ENCODE peak calls at places on chromosomes 2 and 18, in seven cellular contexts. Y, L, X, O, K, I and Q are unnamed samples.
A peak's percentile ranks its signal among the peaks of the same experiment; 100 is the strongest.

GRCh38 chr18:8609711-8610441 is 639 bp downstream of the RAB12 start:
- DNase-seq in O (no peak), I (no peak), K (no peak), Y (no peak), L (no peak), X (peak; percentile 14), Q (no peak)

GRCh38 chr2:60936757-60937156 is 55.4 kb downstream of the REL start:
- DNase-seq in Y (no peak), X (no peak), O (no peak), L (no peak), K (no peak), I (no peak), Q (no peak)

GRCh38 chr2:8076453-8077284 is 605.2 kb upstream of the ID2 start:
- DNase-seq in Y (no peak), I (no peak), L (no peak), X (no peak), K (no peak), O (peak; percentile 32), Q (no peak)

GRCh38 chr2:28869494-28870145 is 489 bp downstream of the TRMT61B start:
- DNase-seq in K (no peak), X (no peak), Y (no peak), L (no peak), I (no peak), O (peak; percentile 41), Q (no peak)

GRCh38 chr2:18829976-18830375 is 240.6 kb upstream of the NT5C1B start:
- DNase-seq in I (no peak), X (no peak), L (no peak), Y (no peak), O (no peak), K (no peak), Q (no peak)

GRCh38 chr18:58361212-58361611 is 267.7 kb downstream of the ALPK2 start:
- DNase-seq in K (no peak), Y (no peak), O (no peak), X (no peak), L (no peak), I (no peak), Q (no peak)

GRCh38 chr2:130882111-130882510 is 45.4 kb downstream of the ARHGEF4 start:
- DNase-seq in I (peak; percentile 14), O (no peak), X (no peak), Y (no peak), K (peak; percentile 71), L (no peak), Q (no peak)

GRCh38 chr18:48777737-48778111 is 173.0 kb downstream of the SMAD7 start:
- DNase-seq in O (no peak), K (peak; percentile 57), I (no peak), X (no peak), Y (no peak), L (no peak), Q (no peak)

GRCh38 chr2:17813742-17814458 is 2.4 kb upstream of the MSGN1 start:
- DNase-seq in I (no peak), X (no peak), Y (no peak), O (peak; percentile 67), K (no peak), L (peak; percentile 13), Q (no peak)

GRCh38 chr2:6073260-6074141 is 381.3 kb downstream of the SOX11 start:
- DNase-seq in L (no peak), X (no peak), O (no peak), Y (no peak), I (peak; percentile 35), K (no peak), Q (no peak)

GRCh38 chr2:208489687-208490086 is 83.1 kb downstream of the PTH2R start:
- DNase-seq in Y (no peak), O (no peak), L (no peak), I (no peak), K (no peak), X (no peak), Q (no peak)

GRCh38 chr2:28606986-28607441 is 111.2 kb downstream of the PLB1 start:
- DNase-seq in O (no peak), K (no peak), X (no peak), I (no peak), L (no peak), Y (no peak), Q (no peak)

GRCh38 chr18:39752351-39752750 is 2186.8 kb upstream of the CELF4 start:
- DNase-seq in L (no peak), K (no peak), Y (no peak), X (no peak), I (no peak), O (no peak), Q (no peak)

GRCh38 chr2:45259144-45259543 is 249.9 kb upstream of the SIX2 start:
- DNase-seq in K (no peak), X (no peak), Y (no peak), I (no peak), O (no peak), L (no peak), Q (no peak)

GRCh38 chr2:128091691-128092050 is 671 bp downstream of the UGGT1 start:
- DNase-seq in K (peak; percentile 34), X (peak; percentile 5), O (peak; percentile 21), L (no peak), I (no peak), Y (no peak), Q (no peak)

GRCh38 chr18:8373486-8373885 is 235.8 kb upstream of the RAB12 start:
- DNase-seq in X (no peak), K (peak; percentile 82), L (no peak), O (no peak), Y (no peak), I (no peak), Q (no peak)

GRCh38 chr2:240604939-240605716 is 18.6 kb downstream of the CAPN10 start:
- DNase-seq in Y (no peak), K (no peak), O (no peak), I (no peak), X (no peak), L (no peak), Q (no peak)

GRCh38 chr2:65164379-65165023 is 34.6 kb upstream of the RAB1A start:
- DNase-seq in O (no peak), X (no peak), K (no peak), L (no peak), Y (no peak), I (no peak), Q (no peak)

GRCh38 chr2:223654384-223654915 is 52.3 kb upstream of the SCG2 start:
- DNase-seq in O (no peak), K (no peak), I (no peak), L (no peak), X (no peak), Y (no peak), Q (no peak)

GRCh38 chr18:59084286-59084779 is 55.4 kb upstream of the SEC11C start:
- DNase-seq in Y (peak; percentile 45), O (peak; percentile 69), I (peak; percentile 73), X (peak; percentile 49), L (peak; percentile 88), K (peak; percentile 81), Q (peak; percentile 77)

GRCh38 chr18:30381826-30382225 is 660.7 kb downstream of the DSC3 start:
- DNase-seq in O (no peak), I (no peak), X (no peak), Y (no peak), L (no peak), K (peak; percentile 22), Q (no peak)

GRCh38 chr18:30376515-30376914 is 666.0 kb downstream of the DSC3 start:
- DNase-seq in O (no peak), X (no peak), I (no peak), Y (no peak), K (peak; percentile 44), L (no peak), Q (no peak)
- TF ChIP-seq CTCF in O (no peak), X (no peak), I (no peak), Y (no peak), K (peak; percentile 9), L (peak; percentile 17), Q (peak; percentile 17)

GRCh38 chr2:204533629-204534370 is 11.5 kb upstream of the PARD3B start:
- DNase-seq in X (no peak), L (no peak), I (no peak), Y (no peak), K (peak; percentile 45), O (no peak), Q (no peak)
- TF ChIP-seq CTCF in X (no peak), L (no peak), I (no peak), Y (no peak), K (no peak), O (no peak), Q (no peak)

GRCh38 chr2:191298306-191298705 is 53.1 kb downstream of the MYO1B start:
- DNase-seq in L (no peak), Y (no peak), O (no peak), K (no peak), I (no peak), X (no peak), Q (no peak)

GRCh38 chr2:191296083-191297006 is 51.1 kb downstream of the MYO1B start:
- DNase-seq in X (no peak), K (no peak), Y (no peak), L (no peak), O (no peak), I (no peak), Q (no peak)

GRCh38 chr2:191297031-191297430 is 51.8 kb downstream of the MYO1B start:
- DNase-seq in K (no peak), O (no peak), X (no peak), L (no peak), Y (no peak), I (no peak), Q (no peak)

GRCh38 chr2:191299866-191300265 is 54.7 kb downstream of the MYO1B start:
- DNase-seq in K (no peak), O (no peak), I (no peak), X (no peak), Y (no peak), L (no peak), Q (no peak)

DNA sequence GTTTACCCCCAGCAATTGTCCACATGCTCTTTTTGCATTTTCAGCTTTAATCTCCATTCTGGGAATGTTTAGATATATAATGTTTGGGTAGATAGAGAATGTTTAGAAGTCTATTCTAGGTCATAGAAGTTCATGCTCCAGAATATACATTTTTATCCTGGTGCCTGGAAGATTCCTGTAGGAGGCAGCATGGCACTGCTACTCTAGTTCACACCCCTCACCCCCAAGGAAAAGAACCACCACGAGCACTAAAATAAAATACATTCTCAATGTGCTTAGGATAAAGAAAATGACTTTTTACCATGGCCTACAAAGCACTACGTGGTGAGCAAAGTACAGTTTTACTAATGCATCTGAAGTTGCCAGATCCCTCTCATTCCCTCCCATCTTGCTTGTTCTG is 53.8 kb downstream of the MYO1B start:
- DNase-seq in X (no peak), I (no peak), L (no peak), Y (no peak), K (no peak), O (no peak), Q (no peak)
- TF ChIP-seq CTCF in X (no peak), I (no peak), L (peak; percentile 38), Y (no peak), K (peak; percentile 10), O (no peak), Q (no peak)

GRCh38 chr2:185202416-185202815 is 536.2 kb upstream of the FSIP2 start:
- DNase-seq in L (no peak), Y (no peak), O (no peak), I (no peak), K (no peak), X (no peak), Q (no peak)

GRCh38 chr2:185202928-185203327 is 535.7 kb upstream of the FSIP2 start:
- DNase-seq in K (no peak), X (no peak), L (no peak), O (no peak), I (no peak), Y (no peak), Q (no peak)

GRCh38 chr2:185208261-185208660 is 530.3 kb upstream of the FSIP2 start:
- DNase-seq in Y (no peak), O (no peak), K (peak; percentile 73), L (no peak), I (no peak), X (peak; percentile 6), Q (no peak)
- TF ChIP-seq CTCF in Y (no peak), O (peak; percentile 4), K (peak; percentile 50), L (peak; percentile 41), I (peak; percentile 9), X (peak; percentile 57), Q (peak; percentile 74)